ENCODE peak calls at places on chromosomes 1 and 21, in four cellular contexts. J, E, B and F are unnamed samples.

GRCh38 chr1:8858888-8859706 is 19.4 kb downstream of the ENO1 start:
- DNase-seq in J (peak), E (peak), B (no peak), F (peak)

GRCh38 chr1:67436511-67437057 is 6.4 kb upstream of the SERBP1 start:
- DNase-seq in B (no peak), J (no peak), E (no peak), F (no peak)

GRCh38 chr1:208171615-208172388 is 72.4 kb downstream of the PLXNA2 start:
- DNase-seq in E (no peak), J (no peak), B (no peak), F (no peak)

GRCh38 chr1:7438921-7439655 is 332.0 kb upstream of the VAMP3 start:
- DNase-seq in B (no peak), J (no peak), E (no peak), F (no peak)

GRCh38 chr1:168465942-168466702 is 77.7 kb downstream of the XCL2 start:
- DNase-seq in J (no peak), B (peak), E (no peak), F (peak)

GRCh38 chr1:165129568-165130164 is 226.8 kb downstream of the LMX1A start:
- DNase-seq in J (peak), B (peak), E (peak), F (peak)

GRCh38 chr1:3174487-3175247 is 105.7 kb downstream of the PRDM16 start:
- DNase-seq in B (peak), J (no peak), E (no peak), F (peak)

GRCh38 chr1:223312705-223313414 is 51.1 kb downstream of the SUSD4 start:
- DNase-seq in E (no peak), B (no peak), J (no peak), F (no peak)

GRCh38 chr1:3796215-3797193 is at the start of gene LRRC47:
- DNase-seq in E (peak), J (peak), B (peak), F (peak)

GRCh38 chr1:115530407-115530806 is 111.4 kb upstream of the VANGL1 start:
- DNase-seq in E (no peak), B (no peak), J (no peak), F (peak)

GRCh38 chr1:226731257-226731893 is 7.7 kb downstream of the ITPKB start:
- DNase-seq in B (no peak), E (no peak), J (no peak), F (no peak)

GRCh38 chr1:234555390-234556112 is 54.4 kb downstream of the IRF2BP2 start:
- DNase-seq in E (no peak), B (no peak), J (no peak), F (no peak)

GRCh38 chr1:230422221-230422981 is 3.7 kb downstream of the PGBD5 start:
- DNase-seq in E (peak), J (peak), B (no peak), F (no peak)

GRCh38 chr1:86062458-86062857 is 94.1 kb downstream of the COL24A1 start:
- DNase-seq in J (no peak), B (no peak), E (no peak), F (no peak)

GRCh38 chr1:155504207-155504606 is 58.4 kb downstream of the ASH1L start:
- DNase-seq in B (no peak), E (no peak), J (no peak), F (peak)

GRCh38 chr1:197619008-197619640 is 156.2 kb downstream of the DENND1B start:
- DNase-seq in J (no peak), B (no peak), E (peak), F (peak)

GRCh38 chr21:37546949-37547614 is 180.5 kb downstream of the DYRK1A start:
- DNase-seq in B (no peak), J (peak), E (no peak), F (no peak)

GRCh38 chr1:220370041-220370700 is 97.9 kb upstream of the RAB3GAP2 start:
- DNase-seq in E (peak), B (peak), J (peak), F (peak)

GRCh38 chr1:184836934-184837698 is 82.5 kb upstream of the EDEM3 start:
- DNase-seq in B (no peak), J (no peak), E (no peak), F (no peak)

GRCh38 chr1:22709227-22709626 is 1.4 kb upstream of the EPHB2 start:
- DNase-seq in B (no peak), J (peak), E (peak), F (no peak)

GRCh38 chr1:214500349-214501055 is 50.9 kb downstream of the PTPN14 start:
- DNase-seq in B (no peak), E (peak), J (no peak), F (no peak)

GRCh38 chr1:161020573-161021167 is at the start of gene F11R:
- DNase-seq in B (peak), J (peak), E (peak), F (peak)

GRCh38 chr1:1426961-1427934 is 6.2 kb upstream of the ANKRD65 start:
- DNase-seq in B (no peak), J (peak), E (peak), F (no peak)

GRCh38 chr1:29416825-29417557 is 180.7 kb downstream of the PTPRU start:
- DNase-seq in B (no peak), J (peak), E (no peak), F (no peak)

GRCh38 chr1:150162582-150162861 is 12.8 kb downstream of the PLEKHO1 start:
- DNase-seq in B (no peak), E (no peak), J (no peak), F (no peak)

GRCh38 chr1:150162862-150163706 is 13.4 kb downstream of the PLEKHO1 start:
- DNase-seq in B (peak), E (peak), J (peak), F (peak)

GRCh38 chr1:150164224-150164623 is 14.5 kb downstream of the PLEKHO1 start:
- DNase-seq in B (no peak), E (no peak), J (no peak), F (no peak)

GRCh38 chr1:150160964-150161626 is 11.4 kb downstream of the PLEKHO1 start:
- DNase-seq in B (no peak), J (no peak), E (no peak), F (no peak)

GRCh38 chr1:150161747-150162581 is 12.2 kb downstream of the PLEKHO1 start:
- DNase-seq in J (no peak), E (peak), B (no peak), F (peak)
- TF ChIP-seq CTCF in J (peak), E (no peak), B (no peak), F (peak)

GRCh38 chr21:41926807-41927171 is 27.0 kb downstream of the C2CD2 start:
- DNase-seq in J (no peak), B (no peak), E (no peak), F (no peak)
- H3K4me3 ChIP-seq in J (peak), B (peak), E (no peak), F (peak)

DNA sequence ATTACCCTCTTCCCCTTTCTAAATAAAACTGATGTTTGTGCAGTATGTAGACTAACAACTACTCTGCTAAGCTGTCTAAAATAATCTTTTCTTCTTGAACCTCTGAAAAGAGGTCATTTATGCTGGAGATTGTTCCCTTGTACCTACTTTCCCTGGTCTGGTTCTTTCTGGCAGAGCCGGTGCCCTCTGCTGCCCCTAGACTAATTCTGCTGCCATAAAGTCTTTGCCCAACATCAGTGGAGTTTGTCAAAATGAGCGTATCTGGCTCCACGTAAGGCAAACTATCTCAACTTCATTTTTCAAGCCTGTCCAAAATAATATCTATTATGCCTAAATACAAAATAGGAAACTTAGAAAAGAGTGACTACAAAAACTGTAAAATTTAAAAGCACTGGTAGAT is 30.9 kb upstream of the ANGPTL7 start:
- DNase-seq in E (no peak), J (no peak), B (no peak), F (no peak)
- TF ChIP-seq CTCF in E (no peak), J (no peak), B (no peak), F (no peak)

DNA sequence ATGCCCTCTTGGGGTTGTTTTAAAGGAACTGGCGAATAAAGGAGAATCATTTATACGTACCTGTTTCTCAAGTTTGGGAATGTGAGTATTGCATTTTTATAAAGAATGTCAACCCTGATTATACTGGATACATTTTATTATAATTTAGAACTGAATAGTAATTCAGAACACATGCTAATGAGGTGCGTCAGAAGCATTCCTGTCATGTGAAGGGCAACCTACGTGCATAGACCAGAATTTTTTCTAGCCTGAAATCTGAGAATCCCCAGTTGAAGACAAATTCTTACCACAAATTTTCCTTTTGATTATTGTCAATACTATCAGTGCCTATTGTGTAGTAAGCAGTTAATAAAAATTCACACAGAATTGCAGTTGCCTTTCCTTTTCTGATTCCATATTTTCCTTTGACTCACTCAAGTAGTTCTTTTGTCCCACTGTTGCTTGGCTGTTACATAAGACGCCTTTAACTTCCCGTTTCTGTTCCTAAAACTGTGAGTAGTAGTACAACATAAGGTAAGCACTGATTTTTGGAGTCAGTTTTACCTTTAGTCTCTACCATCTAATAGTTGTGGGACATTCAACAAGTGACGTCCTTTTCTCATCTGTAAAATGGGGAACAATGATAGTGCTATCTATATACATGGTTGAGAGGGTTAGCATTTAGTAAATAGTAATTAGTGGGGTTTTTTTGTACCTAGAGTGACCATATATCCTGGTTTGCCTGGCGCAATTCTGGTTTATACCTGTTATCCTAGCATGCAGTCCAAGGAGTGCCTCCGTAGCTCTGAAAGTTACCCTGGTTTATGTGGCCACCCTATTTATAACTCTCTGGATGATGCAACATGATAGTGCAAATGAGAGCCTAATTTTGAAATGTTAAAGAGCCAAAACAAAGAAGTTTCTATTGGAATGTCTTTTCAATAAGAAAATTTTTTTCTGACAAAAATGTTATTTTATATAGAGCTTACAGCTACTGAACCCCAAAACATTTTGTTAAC is 5.4 kb downstream of the AHCYL1 start:
- DNase-seq in B (no peak), J (no peak), E (no peak), F (no peak)
- H3K4me3 ChIP-seq in B (peak), J (peak), E (no peak), F (no peak)